ENCODE peak calls at places on chromosomes 5 and 9, in seven cellular contexts. I, Z, Y, O, Q, X and L are unnamed samples.

GRCh38 chr9:115204827-115205506 is 87.0 kb upstream of the TNC start:
- DNase-seq in Q (peak; percentile 51), Z (no peak), I (no peak), Y (no peak), O (no peak), X (no peak), L (no peak)

GRCh38 chr9:5650356-5651105 is 21.6 kb downstream of the RIC1 start:
- DNase-seq in I (no peak), Z (no peak), X (no peak), Q (no peak), Y (no peak), O (no peak), L (no peak)

GRCh38 chr9:116901260-116901659 is 214.2 kb downstream of the TRIM32 start:
- DNase-seq in Y (no peak), Q (no peak), I (no peak), X (no peak), O (no peak), Z (no peak), L (no peak)

GRCh38 chr5:150448960-150449490 is 514 bp downstream of the RPS14 start:
- DNase-seq in Z (no peak), Y (no peak), Q (no peak), X (no peak), O (no peak), I (no peak), L (no peak)

GRCh38 chr5:175689147-175689991 is 31.5 kb downstream of the HRH2 start:
- DNase-seq in Y (no peak), O (no peak), X (no peak), I (no peak), Z (no peak), Q (no peak), L (no peak)

GRCh38 chr9:97779608-97780007 is 73.4 kb upstream of the FOXE1 start:
- DNase-seq in Z (no peak), Y (no peak), X (no peak), Q (no peak), O (no peak), I (no peak), L (no peak)

GRCh38 chr5:116947691-116948528 is 373.3 kb upstream of the SEMA6A start:
- DNase-seq in X (no peak), O (peak; percentile 13), I (peak; percentile 24), Q (peak; percentile 85), Y (no peak), Z (peak; percentile 19), L (peak; percentile 78)

GRCh38 chr5:137954131-137954879 is 65.0 kb downstream of the PKD2L2 start:
- DNase-seq in X (no peak), Y (peak; percentile 60), O (no peak), I (no peak), Z (no peak), Q (no peak), L (peak; percentile 91)

GRCh38 chr5:140084466-140084865 is 29.4 kb upstream of the PURA start:
- DNase-seq in Q (no peak), Y (no peak), O (no peak), X (no peak), Z (no peak), I (no peak), L (no peak)

GRCh38 chr5:135481908-135482307 is 29.8 kb upstream of the TIFAB start:
- DNase-seq in I (no peak), Z (no peak), O (no peak), X (no peak), Y (no peak), Q (no peak), L (no peak)